ENCODE peak calls at places on chromosomes 5 and 9, in seven cellular contexts. H is H7; S is substantia nigra; T is ovary; D is cardiac muscle cell; K is central memory CD4-positive, alpha-beta T cell; M is astrocyte of the spinal cord. L is an unnamed sample.

GRCh38 chr5:169728-170094 is 21.6 kb upstream of the LRRC14B start:
- DNase-seq in H (peak), S (no peak), T (no peak), D (no peak), K (no peak), M (no peak), L (no peak)

GRCh38 chr5:10836991-10837390 is 76.0 kb upstream of the DAP start:
- DNase-seq in H (no peak), S (no peak), T (no peak), D (no peak), K (no peak), M (no peak), L (no peak)

GRCh38 chr9:88355166-88355565 is 33.1 kb upstream of the SPIN1 start:
- DNase-seq in H (no peak), S (no peak), T (no peak), D (no peak), K (no peak), M (no peak), L (no peak)

GRCh38 chr9:15786616-15787015 is 233.8 kb downstream of the CCDC171 start:
- DNase-seq in H (no peak), S (no peak), T (no peak), D (no peak), K (no peak), M (no peak), L (no peak)

GRCh38 chr9:99103909-99104458 is 929 bp upstream of the TGFBR1 start:
- DNase-seq in H (peak), S (no peak), T (no peak), D (peak), K (no peak), M (no peak), L (no peak)

GRCh38 chr5:74866653-74867162 is 521 bp upstream of the FAM169A start:
- DNase-seq in H (peak), S (no peak), T (peak), D (no peak), K (no peak), M (no peak), L (no peak)

GRCh38 chr9:134641173-134641985 is at the start of gene COL5A1:
- DNase-seq in H (peak), S (peak), T (peak), D (peak), K (peak), M (peak), L (peak)

GRCh38 chr5:163941068-163941467 is 435.6 kb downstream of the MAT2B start:
- DNase-seq in H (no peak), S (no peak), T (no peak), D (no peak), K (no peak), M (no peak), L (no peak)

GRCh38 chr9:137534256-137535119 is 15.7 kb downstream of the PNPLA7 start:
- DNase-seq in H (peak), S (no peak), T (no peak), D (peak), K (peak), M (peak), L (no peak)

L was measured in tibial artery.